ENCODE peak calls at places on chromosomes 4 and X, in four cellular contexts. W, Q, O and M are unnamed samples.

GRCh38 chr4:69054578-69055200 is 41.6 kb upstream of the UGT2B7 start:
- DNase-seq in W (peak), O (peak), Q (no peak), M (peak)

GRCh38 chr4:2059034-2059725 is at the start of gene NAT8L:
- DNase-seq in W (no peak), Q (peak), O (peak), M (peak)

GRCh38 chrX:69318651-69319305 is 153.5 kb upstream of the PJA1 start:
- DNase-seq in Q (no peak), W (no peak), O (no peak), M (no peak)

GRCh38 chr4:87819281-87819919 is 13.4 kb upstream of the MEPE start:
- DNase-seq in O (peak), W (peak), Q (peak), M (peak)

GRCh38 chr4:147029296-147029695 is 83.6 kb upstream of the TTC29 start:
- DNase-seq in Q (no peak), O (no peak), W (no peak), M (no peak)

GRCh38 chr4:7195138-7195510 is 2.8 kb downstream of the SORCS2 start:
- DNase-seq in W (no peak), Q (no peak), O (no peak), M (no peak)

GRCh38 chr4:128775916-128776315 is 33.6 kb upstream of the JADE1 start:
- DNase-seq in Q (peak), O (no peak), W (no peak), M (no peak)

GRCh38 chr4:94451669-94452475 is at the start of gene PDLIM5:
- DNase-seq in Q (peak), O (peak), W (peak), M (peak)

GRCh38 chr4:48247142-48247877 is 22.3 kb downstream of the TEC start:
- DNase-seq in W (no peak), Q (no peak), O (peak), M (peak)

GRCh38 chr4:178953447-178954120 is 1511.3 kb upstream of the AGA start:
- DNase-seq in O (no peak), W (no peak), Q (no peak), M (no peak)

GRCh38 chrX:14528629-14529287 is 578 bp upstream of the GLRA2 start:
- DNase-seq in W (peak), O (peak), Q (peak), M (peak)

GRCh38 chr4:3449574-3450534 is 8.1 kb downstream of the HGFAC start:
- DNase-seq in W (no peak), O (no peak), Q (no peak), M (no peak)

GRCh38 chr4:48538358-48538757 is 48.3 kb downstream of the ZAR1 start:
- DNase-seq in O (no peak), Q (no peak), W (no peak), M (no peak)

GRCh38 chr4:115107411-115107810 is 6.0 kb downstream of the NDST4 start:
- DNase-seq in W (no peak), Q (no peak), O (no peak), M (no peak)

GRCh38 chr4:71664366-71664765 is 119.5 kb downstream of the GC start:
- DNase-seq in O (no peak), Q (no peak), W (no peak), M (no peak)

GRCh38 chr4:42398448-42399355 is 1.4 kb downstream of the SHISA3 start:
- DNase-seq in Q (peak), O (no peak), W (no peak), M (no peak)

GRCh38 chr4:16609170-16609758 is 289.2 kb downstream of the LDB2 start:
- DNase-seq in O (no peak), Q (peak), W (no peak), M (no peak)

GRCh38 chrX:6029014-6029413 is 199.7 kb downstream of the NLGN4X start:
- DNase-seq in Q (no peak), W (no peak), O (no peak), M (no peak)

GRCh38 chr4:141646969-141647368 is 10.6 kb downstream of the IL15 start:
- DNase-seq in Q (no peak), W (no peak), O (peak), M (no peak)

GRCh38 chrX:149511081-149511480 is 6.0 kb upstream of the IDS start:
- DNase-seq in W (no peak), Q (no peak), O (no peak), M (no peak)